ENCODE peak calls at places on chromosomes 6 and 20, in seven cellular contexts. F is K562, J is HCT116, P is SK-N-SH, Q is H1, N is GM12878, I is HepG2. G is an unnamed sample.

GRCh38 chr20:3798405-3798768 is 2.3 kb downstream of the CDC25B start:
- DNase-seq in I (no peak), N (no peak), J (no peak), Q (no peak), P (no peak), F (no peak), G (no peak)

GRCh38 chr20:35523298-35523888 is 6.1 kb downstream of the C20orf173 start:
- DNase-seq in I (peak), P (peak), F (peak), J (no peak), N (no peak), Q (no peak), G (peak)

GRCh38 chr6:141103246-141103645 is 1029.5 kb upstream of the GJE1 start:
- DNase-seq in J (peak), I (no peak), F (no peak), N (no peak), Q (no peak), P (no peak), G (no peak)

GRCh38 chr6:119284861-119285521 is 64.6 kb downstream of the MAN1A1 start:
- DNase-seq in F (peak), Q (no peak), N (no peak), J (no peak), P (no peak), I (peak), G (peak)

GRCh38 chr6:9116026-9116425 is 680.7 kb upstream of the SLC35B3 start:
- DNase-seq in I (no peak), P (no peak), J (no peak), Q (no peak), F (no peak), N (no peak), G (no peak)

GRCh38 chr20:61805365-61805764 is 260.3 kb downstream of the TAF4 start:
- DNase-seq in Q (no peak), F (no peak), I (no peak), J (no peak), N (no peak), P (no peak), G (no peak)

GRCh38 chr6:53931086-53931485 is 136.3 kb downstream of the LRRC1 start:
- DNase-seq in F (no peak), I (no peak), P (no peak), Q (no peak), N (no peak), J (no peak), G (no peak)

GRCh38 chr6:33072508-33073100 is 845 bp downstream of the HLA-DPA1 start:
- DNase-seq in J (no peak), I (no peak), N (no peak), Q (no peak), P (no peak), F (no peak), G (no peak)

GRCh38 chr20:10715035-10715434 is 41.2 kb upstream of the JAG1 start:
- DNase-seq in F (no peak), I (peak), Q (no peak), P (no peak), J (no peak), N (no peak), G (peak)

GRCh38 chr6:141451508-141452353 is 681.0 kb upstream of the GJE1 start:
- DNase-seq in J (peak), P (no peak), N (no peak), Q (no peak), F (no peak), I (no peak), G (no peak)

GRCh38 chr6:112690497-112691202 is 343.5 kb downstream of the RFPL4B start:
- DNase-seq in Q (no peak), N (no peak), F (peak), J (no peak), P (peak), I (no peak), G (no peak)

GRCh38 chr6:144744720-144745119 is 459.6 kb downstream of the UTRN start:
- DNase-seq in Q (no peak), N (no peak), I (peak), J (no peak), F (no peak), P (no peak), G (no peak)

GRCh38 chr6:81816387-81816786 is 63.9 kb upstream of the TENT5A start:
- DNase-seq in N (no peak), P (no peak), J (no peak), F (no peak), I (peak), Q (no peak), G (no peak)

GRCh38 chr20:57919059-57919458 is 209.2 kb upstream of the PMEPA1 start:
- DNase-seq in Q (no peak), N (no peak), F (no peak), P (no peak), I (no peak), J (no peak), G (no peak)

GRCh38 chr6:16721977-16722376 is 39.3 kb downstream of the ATXN1 start:
- DNase-seq in J (no peak), P (no peak), N (no peak), F (no peak), I (no peak), Q (no peak), G (no peak)

GRCh38 chr6:9924971-9925370 is 489.9 kb downstream of the TFAP2A start:
- DNase-seq in F (no peak), P (no peak), N (no peak), Q (no peak), J (no peak), I (no peak), G (no peak)

GRCh38 chr6:41964201-41964887 is 22.7 kb upstream of the CCND3 start:
- DNase-seq in N (no peak), P (no peak), Q (no peak), F (no peak), I (no peak), J (no peak), G (no peak)

GRCh38 chr20:46900826-46901225 is 6.2 kb downstream of the EYA2 start:
- DNase-seq in I (no peak), N (no peak), J (no peak), F (no peak), P (no peak), Q (no peak), G (no peak)

GRCh38 chr6:23601811-23602340 is 524.1 kb upstream of the NRSN1 start:
- DNase-seq in N (no peak), F (no peak), J (no peak), I (no peak), P (no peak), Q (no peak), G (no peak)

GRCh38 chr6:63426844-63427243 is 107.1 kb upstream of the LGSN start:
- DNase-seq in N (no peak), F (no peak), I (peak), P (no peak), Q (no peak), J (no peak), G (no peak)

GRCh38 chr6:25105070-25105925 is 169.5 kb upstream of the RIPOR2 start:
- DNase-seq in P (no peak), N (no peak), I (no peak), Q (no peak), J (no peak), F (no peak), G (no peak)

GRCh38 chr6:11066505-11067347 is 22.6 kb upstream of the ELOVL2 start:
- DNase-seq in Q (no peak), P (no peak), I (peak), N (no peak), J (no peak), F (no peak), G (no peak)

GRCh38 chr20:286508-286907 is 4.0 kb downstream of the C20orf96 start:
- DNase-seq in Q (no peak), I (no peak), F (no peak), N (no peak), P (no peak), J (no peak), G (peak)

GRCh38 chr20:32507998-32508774 is 76.9 kb downstream of the NOL4L start:
- DNase-seq in P (no peak), I (no peak), Q (no peak), N (no peak), F (no peak), J (no peak), G (no peak)

GRCh38 chr20:48626226-48626937 is 201.4 kb downstream of the PREX1 start:
- DNase-seq in J (no peak), F (no peak), N (no peak), Q (no peak), P (no peak), I (no peak), G (no peak)

GRCh38 chr6:158596861-158597260 is 37.0 kb downstream of the TMEM181 start:
- DNase-seq in N (no peak), J (no peak), Q (no peak), F (no peak), I (no peak), P (peak), G (no peak)

GRCh38 chr20:44142416-44142815 is 44.6 kb downstream of the JPH2 start:
- DNase-seq in I (no peak), Q (no peak), P (no peak), J (no peak), F (no peak), N (no peak), G (no peak)

GRCh38 chr6:3229566-3230274 is 2.3 kb upstream of the TUBB2B start:
- DNase-seq in N (no peak), P (peak), I (no peak), Q (no peak), F (peak), J (no peak), G (peak)

GRCh38 chr20:45157977-45158376 is 16.7 kb upstream of the PI3 start:
- DNase-seq in P (no peak), Q (no peak), N (no peak), F (no peak), J (peak), I (no peak), G (no peak)

GRCh38 chr20:3371757-3372156 is 35.7 kb downstream of the DNAAF9 start:
- DNase-seq in F (no peak), Q (no peak), I (no peak), N (no peak), J (no peak), P (no peak), G (no peak)

GRCh38 chr6:82182756-82183155 is 64.8 kb downstream of the IBTK start:
- DNase-seq in J (no peak), P (no peak), I (no peak), Q (no peak), F (no peak), N (no peak), G (no peak)

GRCh38 chr20:60255426-60255825 is 297.2 kb downstream of the CDH26 start:
- DNase-seq in I (no peak), J (no peak), N (no peak), Q (no peak), P (peak), F (no peak), G (no peak)

GRCh38 chr6:42259841-42260395 is 42.3 kb upstream of the MRPS10 start:
- DNase-seq in F (no peak), Q (no peak), I (no peak), P (no peak), J (no peak), N (no peak), G (no peak)

GRCh38 chr6:109808837-109809236 is 117.7 kb downstream of the FIG4 start:
- DNase-seq in Q (no peak), F (no peak), N (no peak), I (no peak), J (no peak), P (no peak), G (no peak)

GRCh38 chr6:156778615-156779205 is 1.5 kb downstream of the ARID1B start:
- DNase-seq in F (peak), Q (no peak), P (no peak), J (no peak), N (no peak), I (peak), G (peak)

GRCh38 chr6:156776470-156776840 is 723 bp upstream of the ARID1B start:
- DNase-seq in N (no peak), J (no peak), P (peak), I (peak), Q (no peak), F (peak), G (peak)

GRCh38 chr6:156776841-156777576 is at the start of gene ARID1B:
- DNase-seq in Q (no peak), J (no peak), F (peak), N (no peak), P (peak), I (peak), G (peak)

GRCh38 chr6:156777866-156778614 is 862 bp downstream of the ARID1B start:
- DNase-seq in P (peak), I (peak), F (peak), N (no peak), Q (no peak), J (no peak), G (no peak)

DNA sequence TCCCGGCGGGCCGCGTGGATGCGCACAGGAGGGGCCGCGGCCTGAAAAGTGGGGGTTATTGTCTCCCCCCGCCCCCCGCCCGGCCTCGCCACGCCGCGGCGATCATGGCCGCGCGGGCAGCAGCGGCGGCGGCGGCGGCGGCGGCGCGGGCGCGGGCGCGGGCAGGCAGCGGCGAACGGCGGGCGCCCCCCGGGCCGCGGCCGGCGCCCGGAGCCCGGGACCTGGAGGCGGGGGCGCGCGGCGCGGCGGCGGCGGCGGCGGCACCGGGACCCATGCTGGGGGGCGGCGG is 343 bp downstream of the ARID1B start:
- DNase-seq in P (peak), J (no peak), N (no peak), F (no peak), I (no peak), Q (no peak), G (no peak)
- TF ChIP-seq JUND in P (no peak), J (no peak), N (no peak), F (no peak), I (no peak), Q (no peak), G (no peak)

GRCh38 chr6:106097368-106098231 is 11.5 kb downstream of the PRDM1 start:
- DNase-seq in J (no peak), P (no peak), Q (no peak), I (no peak), F (peak), N (peak), G (no peak)
- TF ChIP-seq JUND in J (no peak), P (no peak), Q (no peak), I (no peak), F (peak), N (no peak), G (no peak)

DNA sequence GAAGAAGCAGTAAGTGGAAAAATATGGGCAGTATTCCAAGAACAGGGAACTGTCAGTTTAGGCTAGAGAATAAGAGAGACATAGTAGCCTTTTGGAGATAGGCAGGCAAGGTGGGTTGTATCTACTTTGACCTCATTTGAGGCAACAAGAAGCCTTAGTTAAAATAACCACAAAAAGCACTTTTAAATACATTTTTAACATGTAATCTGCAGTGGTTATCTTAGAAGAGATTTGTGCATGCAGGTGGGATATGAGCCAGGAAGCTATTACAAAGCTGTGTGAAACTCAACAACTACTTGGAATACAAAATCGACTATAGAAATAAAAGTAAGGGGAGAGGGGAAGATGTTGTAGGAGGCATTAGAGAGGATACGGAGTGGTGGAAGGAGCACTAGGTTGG is 143.7 kb upstream of the MCHR2 start:
- DNase-seq in Q (no peak), N (no peak), J (no peak), I (no peak), F (no peak), P (no peak), G (no peak)
- TF ChIP-seq JUND in Q (no peak), N (no peak), J (no peak), I (no peak), F (no peak), P (no peak), G (no peak)

GRCh38 chr6:98526465-98526864 is 307.9 kb upstream of the POU3F2 start:
- DNase-seq in F (no peak), J (no peak), N (no peak), Q (no peak), I (no peak), P (no peak), G (no peak)

GRCh38 chr6:98530732-98531131 is 303.6 kb upstream of the POU3F2 start:
- DNase-seq in J (no peak), Q (no peak), I (no peak), F (no peak), N (no peak), P (no peak), G (no peak)

GRCh38 chr6:98532004-98532403 is 302.4 kb upstream of the POU3F2 start:
- DNase-seq in N (no peak), Q (no peak), J (no peak), F (no peak), I (no peak), P (no peak), G (no peak)

GRCh38 chr6:98525860-98526259 is 308.5 kb upstream of the POU3F2 start:
- DNase-seq in Q (peak), J (no peak), N (no peak), P (no peak), F (no peak), I (no peak), G (no peak)

GRCh38 chr6:98529364-98529763 is 305.0 kb upstream of the POU3F2 start:
- DNase-seq in P (no peak), Q (no peak), F (no peak), I (no peak), N (no peak), J (no peak), G (no peak)
- TF ChIP-seq JUND in P (no peak), Q (no peak), F (no peak), I (no peak), N (no peak), J (no peak), G (no peak)

GRCh38 chr6:75203721-75204120 is 2.1 kb downstream of the COL12A1 start:
- DNase-seq in Q (no peak), F (no peak), J (no peak), N (no peak), I (no peak), P (no peak), G (no peak)

GRCh38 chr6:75204222-75204958 is 1.5 kb downstream of the COL12A1 start:
- DNase-seq in Q (no peak), J (peak), P (peak), N (no peak), F (peak), I (peak), G (peak)

GRCh38 chr6:75206338-75207210 is 721 bp upstream of the COL12A1 start:
- DNase-seq in J (no peak), Q (no peak), P (peak), N (no peak), I (no peak), F (no peak), G (no peak)

GRCh38 chr6:75205776-75206334 is at the start of gene COL12A1:
- DNase-seq in P (peak), F (no peak), I (no peak), N (no peak), Q (no peak), J (peak), G (peak)

DNA sequence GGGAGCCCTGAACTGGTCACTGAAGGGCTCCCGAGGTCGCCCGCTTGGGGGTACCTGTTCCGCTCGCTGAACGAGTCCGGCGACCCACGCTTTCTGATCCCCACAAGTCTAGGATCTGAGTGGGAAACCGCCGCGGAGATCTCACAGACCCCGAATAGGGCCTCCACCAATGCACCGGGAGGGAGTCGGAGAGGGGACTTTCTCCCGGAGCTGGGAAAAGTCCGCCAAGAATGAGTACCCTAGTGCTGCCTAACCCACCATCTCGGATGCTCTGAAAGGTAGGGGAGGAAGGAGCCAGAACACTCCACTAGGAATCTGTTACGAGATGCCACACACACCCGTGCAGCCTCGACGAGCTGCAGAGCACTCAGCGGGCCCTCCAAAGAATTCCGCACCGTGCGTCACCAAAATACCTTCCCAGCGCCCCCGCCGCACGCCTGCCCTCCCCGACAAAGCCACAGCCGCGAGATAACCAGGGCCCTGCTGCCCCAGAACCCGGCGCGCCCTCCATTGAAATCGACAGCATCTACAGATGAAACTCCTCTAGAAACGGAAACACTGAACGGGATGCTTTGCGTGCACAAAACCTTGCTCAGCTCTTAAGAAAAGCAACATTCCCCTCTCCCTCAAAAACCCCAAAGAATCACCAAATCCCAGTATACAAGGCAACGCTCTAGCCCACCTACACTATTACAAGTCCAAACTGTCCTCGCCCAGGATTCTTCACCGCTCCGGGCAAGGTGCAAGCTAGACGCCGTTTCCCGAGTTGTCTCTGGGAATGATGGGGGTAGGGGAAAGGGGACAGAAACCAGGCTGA is 686 bp downstream of the COL12A1 start:
- DNase-seq in Q (no peak), P (peak), J (no peak), F (no peak), I (no peak), N (no peak), G (no peak)
- TF ChIP-seq JUND in Q (no peak), P (no peak), J (no peak), F (no peak), I (no peak), N (no peak), G (no peak)

DNA sequence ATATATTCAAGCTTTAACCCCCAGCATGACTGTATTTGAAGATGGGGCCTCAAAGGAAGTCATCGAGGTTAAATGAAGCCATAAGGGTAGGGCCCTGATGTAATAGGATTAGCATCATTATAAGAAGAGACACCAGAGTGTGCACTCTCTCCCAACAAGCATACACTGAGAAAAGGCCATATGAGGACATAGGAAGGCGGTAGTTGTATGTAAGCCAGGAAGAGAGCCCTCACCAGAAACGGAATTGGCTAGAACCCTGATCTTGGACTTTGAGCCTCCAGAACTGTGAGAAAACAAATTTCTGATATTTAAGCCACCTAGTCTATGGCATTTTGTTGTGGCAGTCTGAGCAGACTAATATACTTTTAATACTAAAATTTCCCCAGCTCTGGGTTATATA is 150.1 kb upstream of the STXBP5 start:
- DNase-seq in P (no peak), Q (no peak), N (no peak), F (no peak), I (no peak), J (no peak), G (no peak)
- TF ChIP-seq JUND in P (no peak), Q (no peak), N (no peak), F (no peak), I (no peak), J (no peak), G (no peak)

G was measured in T47D.